ENCODE peak calls at places on chromosomes 4 and X, in seven cellular contexts. U, L, V, N, K, E and H are unnamed samples.

GRCh38 chrX:28787206-28787605 is 200.0 kb downstream of the IL1RAPL1 start:
- DNase-seq in E (no peak), N (no peak), L (no peak), K (no peak), U (peak; percentile 80), V (no peak), H (no peak)

GRCh38 chrX:120358687-120359086 is 3.2 kb upstream of the ATP1B4 start:
- DNase-seq in U (no peak), N (no peak), K (peak; percentile 2), L (no peak), V (no peak), E (no peak), H (peak; percentile 92)

GRCh38 chr4:142336251-142336934 is 509.7 kb downstream of the INPP4B start:
- DNase-seq in V (no peak), K (peak; percentile 9), E (no peak), N (no peak), L (peak; percentile 62), U (no peak), H (no peak)

GRCh38 chr4:21769404-21770147 is 179.0 kb downstream of the KCNIP4 start:
- DNase-seq in U (peak; percentile 69), K (no peak), L (no peak), V (no peak), N (no peak), E (no peak), H (no peak)

GRCh38 chr4:70027011-70027410 is 1.2 kb upstream of the HTN3 start:
- DNase-seq in K (no peak), V (no peak), U (no peak), L (no peak), E (no peak), N (no peak), H (no peak)

GRCh38 chrX:40105791-40106676 is 8.3 kb upstream of the BCOR start:
- DNase-seq in E (peak; percentile 77), K (peak; percentile 88), V (peak; percentile 75), U (no peak), L (peak; percentile 94), N (peak; percentile 76), H (peak; percentile 87)

GRCh38 chr4:124937993-124938392 is 225.5 kb upstream of the ANKRD50 start:
- DNase-seq in K (no peak), E (no peak), V (no peak), N (no peak), U (no peak), L (no peak), H (no peak)

GRCh38 chr4:88028961-88029360 is 21.5 kb downstream of the PKD2 start:
- DNase-seq in N (no peak), V (no peak), L (no peak), K (no peak), E (no peak), U (no peak), H (no peak)

GRCh38 chr4:55038176-55038890 is 87.1 kb downstream of the KDR start:
- DNase-seq in U (peak; percentile 77), V (peak; percentile 25), E (no peak), K (no peak), N (no peak), L (no peak), H (no peak)

GRCh38 chr4:110654254-110654635 is 31.4 kb upstream of the PITX2 start:
- DNase-seq in L (no peak), V (no peak), K (no peak), U (no peak), E (no peak), N (no peak), H (no peak)

GRCh38 chrX:103467156-103467555 is 52.1 kb downstream of the RAB40A start:
- DNase-seq in L (no peak), V (no peak), N (no peak), U (no peak), E (no peak), K (no peak), H (no peak)

GRCh38 chr4:172153694-172154093 is 340.5 kb downstream of the GALNTL6 start:
- DNase-seq in L (no peak), U (no peak), E (no peak), K (peak; percentile 84), N (no peak), V (no peak), H (no peak)

GRCh38 chr4:67452100-67452887 is 93.0 kb downstream of the CENPC start:
- DNase-seq in K (no peak), U (no peak), L (no peak), E (no peak), V (no peak), N (no peak), H (peak; percentile 2)

GRCh38 chrX:120753413-120754251 is 122.0 kb downstream of the CT47B1 start:
- DNase-seq in V (no peak), U (no peak), K (no peak), L (no peak), E (peak; percentile 19), N (no peak), H (no peak)

GRCh38 chr4:140756292-140757219 is at the start of gene TBC1D9:
- DNase-seq in L (peak; percentile 97), E (no peak), U (peak; percentile 70), N (peak; percentile 97), V (peak; percentile 84), K (peak; percentile 94), H (peak; percentile 83)

GRCh38 chr4:140752669-140753068 is 3.5 kb downstream of the TBC1D9 start:
- DNase-seq in U (no peak), K (no peak), L (no peak), V (no peak), E (no peak), N (no peak), H (no peak)

GRCh38 chr4:140757220-140757607 is 1.0 kb upstream of the TBC1D9 start:
- DNase-seq in E (no peak), L (no peak), K (peak; percentile 11), U (no peak), V (no peak), N (no peak), H (no peak)

GRCh38 chr4:140754918-140755810 is 1.0 kb downstream of the TBC1D9 start:
- DNase-seq in U (no peak), L (no peak), N (peak; percentile 51), E (no peak), K (no peak), V (no peak), H (no peak)

GRCh38 chr4:140755811-140756291 is 334 bp downstream of the TBC1D9 start:
- DNase-seq in K (peak; percentile 78), E (no peak), U (peak; percentile 40), N (peak; percentile 60), L (peak; percentile 84), V (peak; percentile 61), H (peak; percentile 72)
- TF ChIP-seq CTCF in K (no peak), E (no peak), U (no peak), N (no peak), L (no peak), V (no peak), H (no peak)

GRCh38 chrX:41923257-41923924 is at the start of gene CASK:
- DNase-seq in N (peak; percentile 88), L (peak; percentile 99), E (peak; percentile 84), U (peak; percentile 90), K (peak; percentile 96), V (peak; percentile 92), H (peak; percentile 90)

GRCh38 chrX:41919870-41920269 is 3.5 kb downstream of the CASK start:
- DNase-seq in K (no peak), E (no peak), V (no peak), N (no peak), L (no peak), U (no peak), H (no peak)

GRCh38 chrX:41922694-41923171 is 621 bp downstream of the CASK start:
- DNase-seq in K (peak; percentile 61), E (peak; percentile 19), U (peak; percentile 10), N (peak; percentile 11), V (peak; percentile 24), L (peak; percentile 78), H (peak; percentile 13)

GRCh38 chrX:41922125-41922521 is 1.2 kb downstream of the CASK start:
- DNase-seq in N (no peak), E (peak; percentile 50), K (peak; percentile 8), L (no peak), U (peak; percentile 14), V (peak; percentile 11), H (peak; percentile 48)

DNA sequence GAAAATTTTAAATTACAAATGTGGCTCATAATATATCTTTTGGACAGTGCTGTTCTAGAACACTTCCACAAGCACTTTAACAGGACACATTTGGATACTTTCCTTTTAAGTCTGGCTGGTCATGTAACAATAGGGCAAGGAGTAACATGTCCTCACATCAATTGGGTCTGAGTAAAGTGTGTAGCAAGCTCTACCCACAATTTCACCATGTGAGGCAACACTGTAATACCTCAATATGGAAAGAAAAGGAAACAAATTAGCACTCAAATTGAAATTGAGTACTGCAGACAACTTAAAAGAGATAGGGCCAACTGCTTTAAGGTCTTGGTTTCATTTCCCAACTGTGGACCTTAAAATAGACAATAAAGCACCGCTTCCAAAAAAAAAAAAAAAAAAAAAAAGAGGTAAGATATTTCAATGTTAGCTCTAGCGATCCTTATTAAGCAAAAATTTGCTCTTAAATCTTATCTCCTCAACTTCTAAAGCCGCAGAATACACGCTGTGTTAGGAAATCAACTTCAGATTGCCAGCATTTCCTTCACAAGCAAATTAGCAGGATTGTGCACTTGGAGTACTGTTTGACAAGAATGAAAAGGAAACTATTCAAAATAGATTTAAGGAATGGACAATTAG is 1.7 kb downstream of the CASK start:
- DNase-seq in V (no peak), U (peak; percentile 75), L (no peak), E (no peak), N (no peak), K (peak; percentile 4), H (peak; percentile 5)
- H3K4me3 ChIP-seq in V (no peak overlapping the region), U (peak overlapping the region; percentile 73), L (peak overlapping the region; percentile 96), E (peak overlapping the region; percentile 76), N (peak overlapping the region; percentile 77), K (peak overlapping the region; percentile 68), H (peak overlapping the region; percentile 60)

DNA sequence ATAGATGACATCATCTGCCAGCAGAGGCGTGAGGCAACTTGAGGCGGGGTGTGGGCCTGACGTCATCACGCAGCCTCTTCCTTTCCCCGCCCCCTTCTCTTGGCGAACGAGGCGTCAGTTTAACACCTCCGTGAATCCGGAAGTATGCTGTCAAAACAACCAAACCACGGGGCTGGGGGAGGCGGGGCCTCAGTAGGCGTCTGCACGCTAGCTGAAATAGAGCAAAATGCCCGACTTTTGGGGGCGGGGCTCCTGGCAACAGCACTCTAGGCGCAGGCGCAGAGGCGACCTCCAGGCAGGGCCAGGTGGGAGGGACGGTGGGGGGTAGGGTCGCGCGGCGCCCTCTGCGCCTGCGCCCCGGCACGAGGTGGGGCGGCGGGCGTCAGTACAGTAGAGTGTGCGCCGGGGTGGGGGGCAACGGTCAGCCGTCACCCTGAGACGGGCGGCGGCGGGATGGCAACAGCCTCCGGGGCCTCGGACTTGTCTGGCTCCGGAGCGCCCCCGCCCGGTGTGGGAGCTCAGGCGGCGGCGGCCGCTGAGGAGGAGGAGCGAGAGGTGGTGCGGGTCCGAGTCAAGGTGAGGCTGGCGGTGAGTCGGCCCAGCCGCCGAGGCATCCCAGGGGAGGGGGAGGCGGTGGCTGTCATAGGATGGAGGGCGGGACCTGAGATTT is at the start of gene TBC1D25:
- DNase-seq in V (peak; percentile 96), N (peak; percentile 97), E (peak; percentile 99), L (peak; percentile 97), U (peak; percentile 97), K (peak; percentile 97), H (peak; percentile 97)
- H3K27ac ChIP-seq in V (peak within 1 kb of the TSS; percentile 74), N (peak within 1 kb of the TSS; percentile 32), E (peak within 1 kb of the TSS; percentile 91), L (peak within 1 kb of the TSS; percentile 38), U (peak within 1 kb of the TSS; percentile 76), K (no peak within 1 kb of the TSS), H (peak within 1 kb of the TSS; percentile 70)

DNA sequence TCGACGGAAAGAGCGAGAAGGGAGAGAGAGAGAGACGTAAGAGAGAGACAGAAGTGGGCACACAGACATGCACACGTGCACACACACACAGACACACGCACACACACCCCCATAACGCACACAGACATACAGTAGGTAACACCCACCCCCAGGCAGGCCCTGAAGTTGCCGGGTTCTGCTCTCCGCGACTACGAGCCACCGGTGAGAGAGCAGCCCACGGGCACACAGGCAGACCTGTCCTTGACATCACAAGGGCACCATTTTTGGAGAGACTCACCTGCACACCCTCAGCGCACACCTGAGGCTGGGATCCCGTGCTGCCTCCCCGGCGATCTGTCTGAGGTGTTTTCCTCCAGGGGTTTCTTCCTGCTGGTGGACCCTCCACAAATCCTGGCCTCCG is 1171.0 kb upstream of the PCDH10 start:
- DNase-seq in U (no peak), E (no peak), K (no peak), L (no peak), V (no peak), N (no peak), H (no peak)
- TF ChIP-seq CTCF in U (no peak), E (no peak), K (no peak), L (no peak), V (no peak), N (no peak), H (no peak)